ENCODE peak calls at places on chromosomes 11 and 22, in seven cellular contexts. L, Y, R, K, A, D and E are unnamed samples.

GRCh38 chr11:10743354-10744035 is 7.6 kb upstream of the CTR9 start:
- DNase-seq in L (no peak), Y (no peak), R (no peak), K (no peak), A (no peak), D (no peak), E (no peak)

GRCh38 chr11:17601206-17602075 is 54.4 kb downstream of the OTOG start:
- DNase-seq in L (no peak), Y (no peak), R (no peak), K (no peak), A (peak), D (peak), E (no peak)

GRCh38 chr22:27329471-27329870 is 472.1 kb downstream of the MN1 start:
- DNase-seq in L (no peak), Y (no peak), R (no peak), K (no peak), A (no peak), D (no peak), E (no peak)

GRCh38 chr22:46043816-46044717 is 67.1 kb upstream of the WNT7B start:
- DNase-seq in L (peak), Y (peak), R (peak), K (no peak), A (no peak), D (no peak), E (peak)

GRCh38 chr11:128437137-128437536 is 150.2 kb downstream of the ETS1 start:
- DNase-seq in L (no peak), Y (no peak), R (no peak), K (no peak), A (no peak), D (no peak), E (no peak)

GRCh38 chr11:115581871-115582639 is 77.8 kb upstream of the CADM1 start:
- DNase-seq in L (peak), Y (peak), R (no peak), K (peak), A (no peak), D (peak), E (no peak)

GRCh38 chr11:111922803-111923202 is 4.1 kb downstream of the C11orf52 start:
- DNase-seq in L (no peak), Y (no peak), R (no peak), K (no peak), A (no peak), D (no peak), E (no peak)

GRCh38 chr11:98307827-98308491 is 712.8 kb upstream of the CNTN5 start:
- DNase-seq in L (no peak), Y (no peak), R (no peak), K (no peak), A (no peak), D (no peak), E (no peak)

GRCh38 chr11:68002943-68003845 is 703 bp downstream of the UNC93B1 start:
- DNase-seq in L (peak), Y (peak), R (peak), K (peak), A (no peak), D (no peak), E (peak)

GRCh38 chr11:119800171-119800570 is 71.2 kb upstream of the NECTIN1 start:
- DNase-seq in L (no peak), Y (no peak), R (no peak), K (peak), A (no peak), D (no peak), E (no peak)

GRCh38 chr22:46347646-46348045 is 12.1 kb downstream of the TRMU start:
- DNase-seq in L (no peak), Y (no peak), R (no peak), K (no peak), A (no peak), D (no peak), E (no peak)

GRCh38 chr11:44632466-44633123 is 67.1 kb downstream of the CD82 start:
- DNase-seq in L (peak), Y (peak), R (peak), K (no peak), A (no peak), D (no peak), E (no peak)

GRCh38 chr22:18057568-18058209 is 20.1 kb upstream of the PEX26 start:
- DNase-seq in L (peak), Y (no peak), R (no peak), K (peak), A (peak), D (peak), E (peak)

GRCh38 chr11:102991776-102992175 is 36.2 kb upstream of the MMP13 start:
- DNase-seq in L (no peak), Y (no peak), R (no peak), K (no peak), A (no peak), D (no peak), E (no peak)

GRCh38 chr22:48057116-48057835 is 1294.8 kb downstream of the TBC1D22A start:
- DNase-seq in L (no peak), Y (no peak), R (no peak), K (no peak), A (no peak), D (no peak), E (no peak)

GRCh38 chr11:45501277-45501979 is 164.0 kb downstream of the CHST1 start:
- DNase-seq in L (no peak), Y (no peak), R (peak), K (no peak), A (no peak), D (no peak), E (no peak)

GRCh38 chr11:134515081-134515960 is 103.3 kb upstream of the B3GAT1 start:
- DNase-seq in L (no peak), Y (no peak), R (no peak), K (no peak), A (no peak), D (no peak), E (peak)

GRCh38 chr11:80873309-80873999 is 1432.6 kb upstream of the TENM4 start:
- DNase-seq in L (no peak), Y (no peak), R (no peak), K (no peak), A (no peak), D (no peak), E (no peak)

GRCh38 chr22:30426395-30427353 is 1.1 kb downstream of the MTFP1 start:
- DNase-seq in L (peak), Y (peak), R (peak), K (peak), A (peak), D (no peak), E (peak)

GRCh38 chr22:26432619-26433311 is 3.7 kb downstream of the ASPHD2 start:
- DNase-seq in L (no peak), Y (no peak), R (no peak), K (no peak), A (no peak), D (no peak), E (no peak)

GRCh38 chr22:36417281-36417686 is 29.5 kb upstream of the MYH9 start:
- DNase-seq in L (no peak), Y (no peak), R (no peak), K (peak), A (no peak), D (no peak), E (peak)

GRCh38 chr11:111541209-111542061 is 915 bp downstream of the LAYN start:
- DNase-seq in L (no peak), Y (peak), R (peak), K (no peak), A (peak), D (peak), E (no peak)

GRCh38 chr11:123300874-123301695 is 106.0 kb upstream of the CLMP start:
- DNase-seq in L (no peak), Y (no peak), R (no peak), K (no peak), A (no peak), D (no peak), E (no peak)